ENCODE peak calls at places on chromosome X, in eight cellular contexts. Y is prostate gland, S is breast epithelium, P is HepG2, R is endothelial cell of umbilical vein, V is HL-60, K is vagina, D is transverse colon. W is an unnamed sample.

GRCh38 chrX:56314334-56314733 is 82.2 kb downstream of the KLF8 start:
- DNase-seq in K (no peak), D (no peak), Y (no peak), P (no peak), R (no peak), V (no peak), S (no peak), W (no peak)

GRCh38 chrX:47662144-47662657 is 3.2 kb upstream of the UXT start:
- DNase-seq in V (no peak), P (no peak), S (no peak), D (no peak), R (no peak), K (peak), Y (no peak), W (peak)

GRCh38 chrX:110182865-110183264 is 135.0 kb downstream of the AMMECR1 start:
- DNase-seq in K (no peak), R (no peak), S (no peak), V (no peak), D (no peak), P (no peak), Y (no peak), W (no peak)

GRCh38 chrX:1185556-1185955 is 26.9 kb downstream of the CRLF2 start:
- DNase-seq in P (no peak), K (peak), S (peak), V (peak), D (no peak), R (no peak), Y (no peak), W (peak)

GRCh38 chrX:103699243-103699642 is 11.5 kb upstream of the TMEM31 start:
- DNase-seq in S (no peak), K (no peak), R (no peak), P (no peak), Y (no peak), D (no peak), V (no peak), W (no peak)

GRCh38 chrX:101462892-101463291 is 22.4 kb upstream of the ARMCX4 start:
- DNase-seq in K (no peak), Y (peak), R (peak), D (no peak), S (no peak), P (peak), V (peak), W (no peak)

GRCh38 chrX:103674531-103675454 is 11.7 kb downstream of the MORF4L2 start:
- DNase-seq in S (no peak), R (no peak), P (no peak), Y (no peak), V (no peak), K (no peak), D (no peak), W (no peak)

GRCh38 chrX:68503830-68504229 is 5.0 kb downstream of the YIPF6 start:
- DNase-seq in S (no peak), K (no peak), D (no peak), Y (no peak), P (no peak), R (no peak), V (no peak), W (no peak)

GRCh38 chrX:54238588-54238987 is 55.5 kb upstream of the FAM120C start:
- DNase-seq in P (no peak), D (no peak), K (no peak), Y (no peak), R (no peak), V (no peak), S (no peak), W (no peak)

GRCh38 chrX:149286940-149287349 is 218.2 kb downstream of the IDS start:
- DNase-seq in Y (peak), P (peak), K (no peak), S (no peak), R (peak), D (peak), V (peak), W (no peak)

GRCh38 chrX:16628954-16629595 is 20.9 kb upstream of the S100G start:
- DNase-seq in R (no peak), P (no peak), Y (no peak), D (no peak), V (no peak), S (no peak), K (no peak), W (no peak)

GRCh38 chrX:16635040-16635439 is 14.9 kb upstream of the S100G start:
- DNase-seq in K (no peak), S (no peak), R (no peak), Y (no peak), V (no peak), D (no peak), P (no peak), W (no peak)

GRCh38 chrX:16638533-16638932 is 11.4 kb upstream of the S100G start:
- DNase-seq in R (no peak), S (no peak), Y (no peak), K (no peak), D (no peak), P (no peak), V (no peak), W (no peak)

GRCh38 chrX:16633754-16634153 is 16.2 kb upstream of the S100G start:
- DNase-seq in S (no peak), R (peak), Y (no peak), P (no peak), V (no peak), K (no peak), D (no peak), W (no peak)
- TF ChIP-seq POLR2AphosphoS5 in S (no peak), R (no peak), Y (no peak), P (no peak), V (no peak), K (no peak), D (no peak), W (no peak)

GRCh38 chrX:14029425-14030247 is at the start of gene GEMIN8:
- DNase-seq in K (no peak), D (peak), Y (peak), V (peak), R (peak), P (peak), S (peak), W (peak)
- H3K4me3 ChIP-seq in K (peak), D (peak), Y (peak), V (peak), R (peak), P (peak), S (peak), W (peak)

DNA sequence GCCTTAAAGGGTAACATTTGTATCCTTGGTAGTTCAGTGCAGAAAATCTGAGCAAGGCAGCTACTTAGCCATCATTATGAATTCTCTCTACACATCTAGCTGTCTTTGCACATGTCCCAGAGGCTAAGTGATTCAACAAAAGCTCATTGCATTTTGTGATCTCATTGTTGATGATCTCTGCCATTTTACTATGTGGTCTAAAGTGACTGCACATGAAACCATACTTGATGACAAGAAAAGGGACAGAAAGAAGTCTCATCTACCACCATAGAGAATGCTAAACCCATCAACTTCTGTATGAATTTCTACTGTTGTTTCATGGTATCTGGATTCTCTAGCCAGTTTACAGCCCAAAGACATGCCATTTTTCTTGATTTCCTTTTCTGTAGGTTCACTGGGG is 5.9 kb upstream of the PGK1 start:
- DNase-seq in S (no peak), V (no peak), D (no peak), Y (no peak), P (no peak), R (no peak), K (no peak), W (no peak)
- H3K27ac ChIP-seq in S (no peak), V (no peak), D (no peak), Y (no peak), P (no peak), R (no peak), K (no peak), W (no peak)

DNA sequence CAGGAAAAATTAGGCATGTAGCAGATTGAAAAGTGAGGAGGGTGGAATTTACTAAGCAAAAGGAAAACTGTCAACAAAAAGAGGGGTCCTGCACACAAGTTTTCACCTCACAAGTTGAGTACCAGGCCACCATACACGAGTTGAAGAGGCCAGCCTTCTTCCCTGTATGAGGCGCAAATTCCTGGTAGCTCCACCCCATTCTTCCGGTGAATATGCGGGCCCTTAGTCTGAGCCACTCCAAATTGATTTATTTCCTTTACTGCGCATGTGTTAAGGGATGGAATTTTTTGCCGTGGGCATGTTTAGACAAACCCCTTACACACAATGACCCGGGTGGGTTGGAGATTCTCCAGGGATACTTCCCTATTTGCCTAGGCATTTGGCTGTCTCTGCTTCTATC is 942.1 kb upstream of the GRIA3 start:
- DNase-seq in V (no peak), S (no peak), P (no peak), D (no peak), R (no peak), K (no peak), Y (no peak), W (no peak)
- TF ChIP-seq POLR2AphosphoS5 in V (no peak), S (no peak), P (no peak), D (no peak), R (no peak), K (no peak), Y (no peak), W (no peak)

GRCh38 chrX:49059209-49060191 is 701 bp downstream of the CCDC120 start:
- DNase-seq in D (peak), R (no peak), V (no peak), K (no peak), P (no peak), S (no peak), Y (peak), W (no peak)
- H3K4me3 ChIP-seq in D (no peak), R (no peak), V (no peak), K (no peak), P (peak), S (peak), Y (peak), W (no peak)

GRCh38 chrX:140775211-140775610 is 65.7 kb downstream of the LINC00632 start:
- DNase-seq in V (no peak), S (no peak), Y (no peak), D (no peak), P (no peak), R (no peak), K (no peak), W (no peak)

GRCh38 chrX:140776320-140776719 is 66.8 kb downstream of the LINC00632 start:
- DNase-seq in R (no peak), Y (no peak), D (no peak), P (no peak), S (no peak), V (no peak), K (no peak), W (no peak)
- H3K27ac ChIP-seq in R (no peak), Y (no peak), D (no peak), P (no peak), S (no peak), V (no peak), K (no peak), W (no peak)